ENCODE peak calls at places on chromosomes 11 and 22, in ten cellular contexts. U is activated CD4-positive, alpha-beta T cell treated with anti-CD3 and anti-CD28 coated beads, Interleukin-2, amount 50 U/mL, for 1 hour; V is CD4-positive, CD25-positive, alpha-beta regulatory T cell; L is mucosa of gallbladder; D is heart left ventricle; T is NCI-H1105 treated with DMSO at 0.1 percent for 48 hours; X is AG04450; Q is SW480; F is choroid plexus epithelial cell; I is fibroblast of lung. C is an unnamed sample.

GRCh38 chr11:110435780-110436717 is 6.3 kb downstream of the FDX1 start:
- DNase-seq in X (no peak), D (no peak), L (no peak), I (peak), T (no peak), Q (no peak), U (no peak), F (peak), V (no peak), C (no peak)

GRCh38 chr22:33381531-33382406 is 323.6 kb upstream of the SYN3 start:
- DNase-seq in U (no peak), T (no peak), I (no peak), Q (peak), L (no peak), V (no peak), D (no peak), F (no peak), X (no peak), C (no peak)

GRCh38 chr11:68296344-68297051 is 15.9 kb upstream of the LRP5 start:
- DNase-seq in F (no peak), U (no peak), V (no peak), L (no peak), I (no peak), D (no peak), T (no peak), X (no peak), Q (no peak), C (no peak)

GRCh38 chr22:45125198-45125597 is 38.5 kb upstream of the NUP50 start:
- DNase-seq in F (peak), U (no peak), T (no peak), Q (no peak), D (no peak), X (peak), L (peak), V (no peak), I (peak), C (no peak)

GRCh38 chr11:35373284-35373933 is 45.9 kb downstream of the SLC1A2 start:
- DNase-seq in L (peak), Q (peak), X (no peak), I (no peak), T (no peak), F (no peak), V (no peak), D (peak), U (no peak), C (no peak)

GRCh38 chr11:102396708-102397563 is 49.9 kb downstream of the BIRC2 start:
- DNase-seq in X (no peak), D (no peak), U (no peak), V (no peak), Q (no peak), L (no peak), I (peak), T (no peak), F (no peak), C (no peak)

GRCh38 chr11:85595285-85595884 is 31.8 kb downstream of the DLG2 start:
- DNase-seq in I (peak), V (peak), L (no peak), F (peak), T (peak), U (no peak), Q (peak), D (no peak), X (peak), C (peak)

GRCh38 chr11:6191733-6192132 is 7.3 kb upstream of the OR52W1 start:
- DNase-seq in I (no peak), L (no peak), T (no peak), F (no peak), V (no peak), X (no peak), Q (no peak), U (no peak), D (no peak), C (no peak)

GRCh38 chr22:44126807-44127206 is 53.9 kb upstream of the PARVG start:
- DNase-seq in V (no peak), Q (no peak), D (no peak), T (no peak), F (no peak), I (no peak), U (no peak), X (no peak), L (no peak), C (no peak)

GRCh38 chr22:33605686-33606085 is 314.6 kb downstream of the LARGE1 start:
- DNase-seq in D (peak), I (no peak), Q (no peak), F (peak), U (no peak), T (no peak), L (no peak), X (no peak), V (no peak), C (no peak)

GRCh38 chr22:48096411-48096810 is 1334.0 kb downstream of the TBC1D22A start:
- DNase-seq in U (no peak), F (no peak), I (no peak), Q (no peak), X (no peak), T (no peak), V (no peak), L (no peak), D (no peak), C (no peak)

GRCh38 chr11:17383466-17383865 is 5.0 kb downstream of the KCNJ11 start:
- DNase-seq in I (no peak), F (peak), X (no peak), L (no peak), Q (no peak), T (no peak), V (no peak), U (no peak), D (no peak), C (no peak)

GRCh38 chr11:73334244-73335203 is 26.4 kb downstream of the ARHGEF17 start:
- DNase-seq in T (no peak), X (no peak), V (no peak), F (peak), D (peak), I (peak), Q (no peak), U (no peak), L (peak), C (no peak)

GRCh38 chr11:9016916-9017642 is 13.3 kb upstream of the NRIP3 start:
- DNase-seq in V (no peak), T (no peak), I (no peak), Q (no peak), F (no peak), U (no peak), L (no peak), X (no peak), D (no peak), C (no peak)

GRCh38 chr22:47015589-47016178 is 253.2 kb downstream of the TBC1D22A start:
- DNase-seq in X (no peak), I (no peak), V (no peak), U (no peak), F (no peak), Q (no peak), D (no peak), T (no peak), L (no peak), C (no peak)

GRCh38 chr11:70191495-70192140 is 11.5 kb upstream of the FADD start:
- DNase-seq in U (peak), V (peak), X (no peak), L (peak), I (peak), D (peak), Q (peak), T (peak), F (peak), C (peak)

GRCh38 chr11:25860677-25861445 is 471.1 kb upstream of the ANO3 start:
- DNase-seq in U (no peak), L (no peak), I (peak), Q (no peak), F (peak), X (peak), T (peak), D (no peak), V (no peak), C (peak)

GRCh38 chr22:22111267-22111751 is 128.7 kb upstream of the TOP3B start:
- DNase-seq in T (no peak), V (no peak), D (no peak), U (no peak), Q (peak), I (peak), X (peak), L (no peak), F (peak), C (peak)

GRCh38 chr11:116695657-116696254 is 77.0 kb downstream of the BUD13 start:
- DNase-seq in I (no peak), F (no peak), U (no peak), L (no peak), T (no peak), V (no peak), Q (no peak), D (no peak), X (no peak), C (no peak)

GRCh38 chr11:115721309-115722007 is 217.2 kb upstream of the CADM1 start:
- DNase-seq in D (no peak), T (peak), F (no peak), U (no peak), L (no peak), X (no peak), Q (no peak), I (no peak), V (no peak), C (no peak)

GRCh38 chr11:69064394-69064957 is 15.7 kb downstream of the TPCN2 start:
- DNase-seq in X (no peak), L (no peak), V (no peak), D (no peak), U (no peak), T (no peak), Q (no peak), F (no peak), I (no peak), C (no peak)

GRCh38 chr22:20446383-20446970 is 8.9 kb upstream of the SCARF2 start:
- DNase-seq in Q (no peak), V (no peak), U (no peak), T (no peak), F (no peak), X (no peak), D (no peak), I (no peak), L (no peak), C (no peak)

GRCh38 chr11:102810943-102811528 is 13.1 kb upstream of the MMP1 start:
- DNase-seq in D (no peak), T (peak), Q (peak), F (peak), U (no peak), V (no peak), X (no peak), L (no peak), I (peak), C (no peak)

GRCh38 chr11:32382339-32383049 is 52.8 kb downstream of the WT1 start:
- DNase-seq in X (no peak), Q (no peak), F (no peak), I (no peak), D (no peak), U (no peak), T (no peak), L (no peak), V (no peak), C (no peak)

GRCh38 chr22:47299211-47299878 is 536.9 kb downstream of the TBC1D22A start:
- DNase-seq in L (no peak), I (no peak), T (no peak), X (no peak), V (no peak), D (no peak), F (no peak), U (no peak), Q (no peak), C (no peak)

GRCh38 chr11:73141309-73142127 is 600 bp downstream of the FCHSD2 start:
- DNase-seq in T (peak), U (peak), L (peak), I (peak), Q (peak), D (peak), X (no peak), V (peak), F (peak), C (no peak)

GRCh38 chr22:19637405-19638281 is 76.7 kb upstream of the SEPTIN5 start:
- DNase-seq in U (no peak), D (no peak), F (no peak), X (no peak), I (no peak), Q (no peak), V (no peak), T (no peak), L (no peak), C (no peak)

GRCh38 chr11:774873-775592 is 2.3 kb downstream of the GATD1 start:
- DNase-seq in D (peak), V (no peak), X (no peak), U (no peak), F (no peak), T (no peak), Q (no peak), I (no peak), L (no peak), C (no peak)

GRCh38 chr22:22410121-22410520 is 98.4 kb downstream of the ZNF280B start:
- DNase-seq in D (peak), T (no peak), U (no peak), X (no peak), F (no peak), V (no peak), L (peak), I (no peak), Q (peak), C (no peak)

GRCh38 chr11:64790205-64791095 is 12.1 kb upstream of the SF1 start:
- DNase-seq in T (no peak), I (no peak), U (no peak), V (no peak), F (no peak), Q (no peak), D (no peak), X (no peak), L (no peak), C (no peak)

GRCh38 chr11:43738600-43739409 is 58.3 kb downstream of the HSD17B12 start:
- DNase-seq in T (peak), V (no peak), Q (no peak), L (no peak), I (peak), U (no peak), X (peak), D (peak), F (peak), C (peak)

GRCh38 chr11:64787526-64788320 is 9.4 kb upstream of the SF1 start:
- DNase-seq in Q (peak), F (peak), U (peak), T (no peak), X (no peak), D (peak), I (peak), L (peak), V (peak), C (no peak)

GRCh38 chr11:57481915-57482781 is 21.8 kb downstream of the RTN4RL2 start:
- DNase-seq in D (no peak), U (no peak), L (no peak), V (no peak), I (no peak), T (no peak), F (no peak), X (no peak), Q (no peak), C (no peak)

C was measured in astrocyte of the cerebellum.